ENCODE peak calls at places on chromosomes 2 and 18, in four cellular contexts. K, Q, S and Y are unnamed samples.

GRCh38 chr2:62197609-62198236 is 1.8 kb downstream of the B3GNT2 start:
- DNase-seq in K (no peak), Q (peak; percentile 52), S (no peak), Y (no peak)

GRCh38 chr2:126381081-126381480 is 274.9 kb upstream of the GYPC start:
- DNase-seq in K (no peak), Q (no peak), S (no peak), Y (no peak)

GRCh38 chr2:34991508-34992274 is 1363.9 kb upstream of the CRIM1 start:
- DNase-seq in K (no peak), Q (no peak), S (no peak), Y (no peak)

GRCh38 chr2:113181491-113182051 is 7.8 kb downstream of the PSD4 start:
- DNase-seq in K (no peak), Q (no peak), S (no peak), Y (no peak)

GRCh38 chr2:190162851-190163250 is 100.3 kb upstream of the MSTN start:
- DNase-seq in K (no peak), Q (no peak), S (no peak), Y (no peak)

GRCh38 chr2:237159006-237159897 is 73.6 kb downstream of the COPS8 start:
- DNase-seq in K (no peak), Q (no peak), S (peak; percentile 27), Y (no peak)

GRCh38 chr2:10231551-10232085 is 71.1 kb upstream of the HPCAL1 start:
- DNase-seq in K (no peak), Q (no peak), S (no peak), Y (no peak)

GRCh38 chr2:5803547-5803946 is 111.4 kb downstream of the SOX11 start:
- DNase-seq in K (no peak), Q (no peak), S (no peak), Y (no peak)

GRCh38 chr18:69518989-69519388 is 118.3 kb downstream of the DOK6 start:
- DNase-seq in K (no peak), Q (peak; percentile 39), S (no peak), Y (no peak)

GRCh38 chr2:179861027-179861776 is at the start of gene ZNF385B:
- DNase-seq in K (no peak), Q (peak; percentile 37), S (peak; percentile 9), Y (no peak)

GRCh38 chr18:54888933-54889332 is 60.7 kb downstream of the RAB27B start:
- DNase-seq in K (no peak), Q (no peak), S (no peak), Y (no peak)